ENCODE peak calls at places on chromosome 15, in four cellular contexts. O, K, F and J are unnamed samples.

GRCh38 chr15:44188810-44189209 is 6.3 kb downstream of the FRMD5 start:
- DNase-seq in O (no peak), K (no peak), F (no peak), J (no peak)

GRCh38 chr15:81381725-81382124 is 7.7 kb upstream of the TMC3 start:
- DNase-seq in O (no peak), K (no peak), F (peak; percentile 52), J (no peak)

GRCh38 chr15:96409231-96410138 is 79.0 kb downstream of the NR2F2 start:
- DNase-seq in O (no peak), K (no peak), F (peak; percentile 67), J (no peak)

GRCh38 chr15:63880019-63880418 is 46.3 kb upstream of the HERC1 start:
- DNase-seq in O (no peak), K (no peak), F (no peak), J (no peak)

GRCh38 chr15:79635897-79636596 is 203.9 kb downstream of the MINAR1 start:
- DNase-seq in O (no peak), K (no peak), F (no peak), J (no peak)

GRCh38 chr15:72155021-72155621 is 36.9 kb downstream of the SENP8 start:
- DNase-seq in O (peak; percentile 98), K (peak; percentile 74), F (peak; percentile 36), J (no peak)

GRCh38 chr15:23385886-23386430 is 31.4 kb downstream of the GOLGA8S start:
- DNase-seq in O (no peak), K (no peak), F (no peak), J (no peak)

GRCh38 chr15:70557506-70558258 is 205.7 kb downstream of the UACA start:
- DNase-seq in O (no peak), K (no peak), F (no peak), J (no peak)

GRCh38 chr15:64692166-64692565 is 83.2 kb downstream of the RBPMS2 start:
- DNase-seq in O (no peak), K (peak; percentile 49), F (no peak), J (no peak)

GRCh38 chr15:61841461-61841860 is 218.8 kb downstream of the VPS13C start:
- DNase-seq in O (no peak), K (no peak), F (no peak), J (no peak)

GRCh38 chr15:92667291-92667904 is 11.8 kb upstream of the FAM174B start:
- DNase-seq in O (peak; percentile 29), K (no peak), F (no peak), J (no peak)

GRCh38 chr15:82530606-82531379 is 9.5 kb downstream of the RPS17 start:
- DNase-seq in O (peak; percentile 93), K (peak; percentile 49), F (peak; percentile 83), J (peak; percentile 80)

GRCh38 chr15:29676961-29677402 is 145.3 kb downstream of the TJP1 start:
- DNase-seq in O (no peak), K (no peak), F (no peak), J (no peak)

GRCh38 chr15:25691544-25692430 is 171.3 kb downstream of the ATP10A start:
- DNase-seq in O (peak; percentile 2), K (peak; percentile 19), F (peak; percentile 72), J (no peak)

GRCh38 chr15:69957175-69957574 is 140.5 kb downstream of the TLE3 start:
- DNase-seq in O (no peak), K (no peak), F (no peak), J (no peak)

GRCh38 chr15:35436422-35436821 is 109.5 kb downstream of the DPH6 start:
- DNase-seq in O (no peak), K (no peak), F (peak; percentile 37), J (no peak)

GRCh38 chr15:94070341-94071275 is 160.8 kb upstream of the MCTP2 start:
- DNase-seq in O (no peak), K (no peak), F (peak; percentile 31), J (no peak)

GRCh38 chr15:69929905-69930630 is 167.6 kb downstream of the TLE3 start:
- DNase-seq in O (no peak), K (no peak), F (no peak), J (no peak)

GRCh38 chr15:70101459-70102113 is 3.9 kb upstream of the TLE3 start:
- DNase-seq in O (peak; percentile 93), K (no peak), F (peak; percentile 96), J (no peak)

GRCh38 chr15:60695713-60696522 is 217.0 kb upstream of the ICE2 start:
- DNase-seq in O (no peak), K (no peak), F (no peak), J (peak; percentile 16)

GRCh38 chr15:68317281-68318007 is 39.9 kb downstream of the FEM1B start:
- DNase-seq in O (peak; percentile 9), K (peak; percentile 22), F (no peak), J (no peak)

GRCh38 chr15:45378149-45378912 is at the start of gene GATM:
- DNase-seq in O (peak; percentile 80), K (peak; percentile 72), F (peak; percentile 88), J (peak; percentile 55)

GRCh38 chr15:55856506-55856905 is 113.6 kb upstream of the PRTG start:
- DNase-seq in O (no peak), K (no peak), F (no peak), J (no peak)
- H3K27ac ChIP-seq in O (no peak overlapping the region), K (no peak overlapping the region), F (no peak overlapping the region), J (no peak overlapping the region)

GRCh38 chr15:74784426-74784825 is 2.5 kb downstream of the CSK start:
- DNase-seq in O (no peak), K (no peak), F (no peak), J (no peak)
- H3K4me1 ChIP-seq in O (peaks cover 49% of the 10 kb centered on the region), K (peaks cover 78% of the 10 kb centered on the region), F (peaks cover 29% of the 10 kb centered on the region), J (peaks cover 66% of the 10 kb centered on the region)

GRCh38 chr15:101488300-101489164 is 975 bp downstream of the PCSK6 start:
- DNase-seq in O (no peak), K (no peak), F (peak; percentile 44), J (no peak)

GRCh38 chr15:101489633-101490407 is at the start of gene PCSK6:
- DNase-seq in O (no peak), K (no peak), F (peak; percentile 65), J (no peak)

GRCh38 chr15:101490922-101491738 is 1.6 kb upstream of the PCSK6 start:
- DNase-seq in O (no peak), K (no peak), F (no peak), J (no peak)

GRCh38 chr15:101490408-101490891 is 943 bp upstream of the PCSK6 start:
- DNase-seq in O (no peak), K (no peak), F (no peak), J (no peak)

DNA sequence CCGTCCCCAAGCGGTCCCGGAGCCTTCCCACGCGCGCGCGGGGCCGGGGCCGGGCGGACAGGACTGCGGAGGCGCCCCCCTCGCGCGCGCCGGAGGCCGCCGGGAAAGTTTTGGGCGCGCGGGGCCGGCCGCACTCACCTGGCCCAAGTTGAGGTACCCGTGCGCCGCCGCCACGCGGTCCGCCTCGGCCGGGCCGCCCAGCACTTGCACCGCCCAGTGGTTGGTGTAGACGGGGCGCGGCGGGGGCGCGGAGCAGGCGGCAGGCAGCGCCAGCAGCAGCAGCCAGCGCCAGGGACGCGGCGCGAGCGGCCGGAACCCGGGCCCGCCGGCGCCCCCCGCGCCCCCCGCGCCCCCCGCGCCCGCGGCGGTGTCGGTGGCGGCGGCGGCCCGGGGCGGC is 273 bp downstream of the PCSK6 start:
- DNase-seq in O (peak; percentile 48), K (no peak), F (peak; percentile 78), J (no peak)
- H3K4me3 ChIP-seq in O (no peak overlapping the region), K (peak overlapping the region; percentile 16), F (no peak overlapping the region), J (no peak overlapping the region)

DNA sequence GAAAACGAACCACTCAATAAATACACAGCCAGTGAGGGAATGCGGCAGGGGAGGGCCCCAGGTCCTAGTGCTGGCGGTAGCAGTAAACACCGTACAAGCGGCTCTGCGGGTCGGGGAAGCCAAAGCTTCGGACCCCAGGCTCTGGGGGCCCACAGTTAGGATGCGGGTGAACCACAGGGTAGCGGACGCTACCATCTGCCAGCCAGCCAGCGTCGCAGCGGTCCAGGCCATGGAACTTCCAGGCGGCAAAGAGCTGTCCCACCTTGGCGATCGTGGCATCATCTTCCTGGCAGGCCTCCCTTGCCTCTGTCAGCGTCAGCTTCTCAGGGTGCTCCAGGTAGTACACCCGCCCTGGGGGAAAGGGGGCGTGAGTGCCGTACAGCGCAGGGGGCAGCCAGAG is 17.4 kb downstream of the HAPLN3 start:
- DNase-seq in O (no peak), K (no peak), F (no peak), J (no peak)
- H3K27ac ChIP-seq in O (no peak overlapping the region), K (no peak overlapping the region), F (no peak overlapping the region), J (no peak overlapping the region)

GRCh38 chr15:98485451-98485850 is 162.9 kb upstream of the IGF1R start:
- DNase-seq in O (no peak), K (no peak), F (no peak), J (no peak)

GRCh38 chr15:98476559-98476958 is 171.8 kb upstream of the IGF1R start:
- DNase-seq in O (no peak), K (no peak), F (no peak), J (no peak)

GRCh38 chr15:98483575-98484130 is 164.7 kb upstream of the IGF1R start:
- DNase-seq in O (no peak), K (no peak), F (no peak), J (no peak)

GRCh38 chr15:98484914-98485313 is 163.4 kb upstream of the IGF1R start:
- DNase-seq in O (no peak), K (no peak), F (no peak), J (no peak)

GRCh38 chr15:98480858-98481257 is 167.5 kb upstream of the IGF1R start:
- DNase-seq in O (no peak), K (no peak), F (no peak), J (no peak)
- H3K4me1 ChIP-seq in O (no peaks in the 10 kb centered on the region), K (no peaks in the 10 kb centered on the region), F (no peaks in the 10 kb centered on the region), J (no peaks in the 10 kb centered on the region)

GRCh38 chr15:98823012-98823458 is 174.7 kb downstream of the IGF1R start:
- DNase-seq in O (no peak), K (no peak), F (peak; percentile 90), J (no peak)
- H3K4me3 ChIP-seq in O (no peak overlapping the region), K (no peak overlapping the region), F (no peak overlapping the region), J (no peak overlapping the region)

DNA sequence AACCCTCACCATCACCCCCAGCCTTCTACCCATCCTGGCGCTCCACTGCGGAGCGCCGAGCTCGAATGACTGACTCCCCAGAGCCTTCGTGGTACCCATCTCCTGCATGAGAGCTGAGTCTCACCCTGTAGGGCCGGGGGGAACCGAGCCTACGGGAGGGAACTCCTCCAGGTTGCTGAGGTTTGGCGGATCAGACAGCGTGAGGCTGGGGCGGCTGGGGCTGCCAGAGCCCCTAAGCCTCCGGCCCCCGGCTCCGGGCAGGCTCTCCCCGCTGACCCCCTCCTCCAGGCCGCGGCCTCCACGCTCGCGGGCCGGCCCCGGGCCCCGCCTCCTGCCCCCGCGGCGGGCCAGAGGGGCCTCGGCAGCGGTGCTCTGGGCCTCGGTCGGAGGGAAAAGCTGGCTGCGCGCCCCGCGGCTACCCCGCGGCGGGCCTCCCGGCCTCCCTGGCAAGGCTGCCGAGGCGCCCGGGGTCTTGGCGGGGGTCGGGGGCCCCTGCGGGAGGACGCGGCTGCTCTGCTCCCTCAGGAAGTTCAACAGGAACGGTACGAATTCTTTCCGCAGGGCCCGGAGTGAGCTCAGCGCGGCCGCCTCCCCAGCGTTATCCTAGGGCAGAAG is 643 bp downstream of the CDAN1 start:
- DNase-seq in O (no peak), K (peak; percentile 17), F (peak; percentile 43), J (no peak)
- H3K27ac ChIP-seq in O (peak overlapping the region; percentile 86), K (peak overlapping the region; percentile 82), F (no peak overlapping the region), J (peak overlapping the region; percentile 73)

DNA sequence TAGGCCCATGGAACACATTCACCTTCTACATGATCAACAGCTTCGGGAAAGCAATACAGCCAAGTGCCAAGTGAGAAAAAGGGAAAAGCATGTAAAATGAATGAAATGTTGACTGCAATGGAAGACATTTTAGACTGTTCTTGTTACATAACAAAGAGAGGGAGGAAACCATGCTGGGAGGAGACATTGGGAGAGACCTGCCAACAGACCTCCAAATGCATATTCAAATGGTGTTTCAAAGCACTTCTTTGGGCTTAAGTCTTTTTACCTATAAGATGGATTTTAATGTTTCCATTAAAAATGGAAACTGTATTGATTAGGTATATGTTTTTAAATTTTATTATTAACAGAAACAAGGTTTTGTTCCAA is 350.0 kb upstream of the THBS1 start:
- DNase-seq in O (no peak), K (no peak), F (peak; percentile 56), J (no peak)
- H3K4me1 ChIP-seq in O (peaks cover 24% of the 10 kb centered on the region), K (peaks cover 9% of the 10 kb centered on the region), F (no peaks in the 10 kb centered on the region), J (no peaks in the 10 kb centered on the region)